ENCODE peak calls at places on chromosomes 11 and 22, in four cellular contexts. X, W, N and R are unnamed samples.

GRCh38 chr22:50277761-50278160 is 7.6 kb upstream of the MAPK11 start:
- DNase-seq in W (no peak), N (no peak), X (no peak), R (no peak)

GRCh38 chr11:79415411-79415810 is 25.4 kb downstream of the TENM4 start:
- DNase-seq in N (peak), X (no peak), W (no peak), R (no peak)

GRCh38 chr22:20080445-20080775 is 369 bp downstream of the DGCR8 start:
- DNase-seq in X (no peak), N (peak), W (peak), R (no peak)

GRCh38 chr22:36573815-36574350 is 44.9 kb upstream of the EIF3D start:
- DNase-seq in N (no peak), W (no peak), X (no peak), R (no peak)

GRCh38 chr22:39932918-39933649 is 27.1 kb upstream of the TMA7B start:
- DNase-seq in W (peak), N (peak), X (no peak), R (no peak)

GRCh38 chr11:101296896-101297295 is 167.3 kb upstream of the PGR start:
- DNase-seq in W (no peak), N (peak), X (no peak), R (no peak)

GRCh38 chr11:2138436-2139117 is 612 bp downstream of the IGF2 start:
- DNase-seq in N (no peak), W (no peak), X (no peak), R (no peak)

GRCh38 chr22:19556963-19557545 is 32.8 kb upstream of the CLDN5 start:
- DNase-seq in W (no peak), X (no peak), N (no peak), R (no peak)

GRCh38 chr22:21972293-21972779 is 10.3 kb downstream of the TOP3B start:
- DNase-seq in X (no peak), N (peak), W (peak), R (no peak)

GRCh38 chr11:58059011-58059358 is 28.2 kb downstream of the OR6Q1 start:
- DNase-seq in W (peak), X (peak), N (peak), R (peak)

GRCh38 chr11:72091292-72091691 is 10.6 kb downstream of the LRRC51 start:
- DNase-seq in X (no peak), W (peak), N (peak), R (no peak)

GRCh38 chr11:73999581-74000306 is 9.1 kb downstream of the UCP3 start:
- DNase-seq in N (no peak), X (no peak), W (no peak), R (no peak)

GRCh38 chr22:46069518-46070214 is 80.7 kb upstream of the PPARA start:
- DNase-seq in N (peak), X (no peak), W (peak), R (peak)

GRCh38 chr11:20626279-20626678 is 26.9 kb downstream of the SLC6A5 start:
- DNase-seq in W (no peak), X (no peak), N (no peak), R (no peak)

GRCh38 chr22:27139935-27140493 is 482.6 kb downstream of the MIAT start:
- DNase-seq in N (peak), X (peak), W (no peak), R (peak)